ENCODE peak calls at places on chromosomes 5 and 9, in eight cellular contexts. W is A549; V is substantia nigra; M is uterus; D is spleen; G is H1; P is CD8-positive, alpha-beta T cell; K is mammary epithelial cell. X is an unnamed sample.

GRCh38 chr9:126842977-126843799 is 17.3 kb upstream of the ZBTB34 start:
- DNase-seq in V (peak), K (peak), D (no peak), P (no peak), W (no peak), G (no peak), M (no peak), X (no peak)

GRCh38 chr5:76852716-76853115 is 2.9 kb downstream of the S100Z start:
- DNase-seq in W (no peak), P (no peak), K (no peak), V (no peak), D (no peak), M (no peak), G (no peak), X (no peak)

GRCh38 chr5:166302189-166302588 is 1989.3 kb upstream of the WWC1 start:
- DNase-seq in D (no peak), G (no peak), M (no peak), V (no peak), K (no peak), P (no peak), W (no peak), X (peak)

GRCh38 chr9:130837644-130838043 is 2.6 kb downstream of the ABL1 start:
- DNase-seq in W (no peak), V (no peak), D (no peak), M (no peak), G (no peak), K (no peak), P (no peak), X (no peak)

GRCh38 chr9:20684865-20685696 is 1.0 kb downstream of the FOCAD start:
- DNase-seq in D (no peak), V (no peak), M (no peak), G (no peak), W (peak), K (peak), P (no peak), X (no peak)

GRCh38 chr9:27386759-27387158 is 89.8 kb upstream of the EQTN start:
- DNase-seq in K (peak), G (no peak), P (no peak), W (no peak), M (no peak), V (no peak), D (no peak), X (no peak)

GRCh38 chr9:94026816-94027215 is 57.4 kb upstream of the PTPDC1 start:
- DNase-seq in V (no peak), K (no peak), G (no peak), M (no peak), D (no peak), P (no peak), W (no peak), X (no peak)

GRCh38 chr5:83102581-83102980 is 25.2 kb downstream of the XRCC4 start:
- DNase-seq in D (no peak), M (no peak), P (no peak), G (no peak), W (no peak), V (no peak), K (no peak), X (peak)

GRCh38 chr9:852539-852938 is 11.0 kb downstream of the DMRT1 start:
- DNase-seq in G (no peak), K (no peak), W (no peak), V (no peak), P (no peak), D (no peak), M (no peak), X (no peak)

GRCh38 chr5:168047043-168047668 is 244.3 kb upstream of the WWC1 start:
- DNase-seq in V (peak), W (peak), P (no peak), D (no peak), M (no peak), G (peak), K (peak), X (peak)

GRCh38 chr9:115170674-115171073 is 52.7 kb upstream of the TNC start:
- DNase-seq in K (peak), V (no peak), G (no peak), D (no peak), W (no peak), P (no peak), M (no peak), X (no peak)

GRCh38 chr5:1506242-1507015 is 17.3 kb downstream of the LPCAT1 start:
- DNase-seq in W (no peak), V (no peak), G (no peak), P (no peak), D (peak), M (no peak), K (no peak), X (no peak)

GRCh38 chr9:88390371-88390990 is 2.2 kb downstream of the SPIN1 start:
- DNase-seq in G (no peak), W (no peak), M (no peak), P (no peak), V (no peak), K (no peak), D (no peak), X (no peak)

GRCh38 chr5:139688088-139688702 is 40.0 kb downstream of the CXXC5 start:
- DNase-seq in D (no peak), G (no peak), M (no peak), V (no peak), W (no peak), K (no peak), P (no peak), X (no peak)

GRCh38 chr9:30775236-30775635 is 1609.2 kb upstream of the ACO1 start:
- DNase-seq in V (no peak), M (no peak), K (peak), D (no peak), P (no peak), W (no peak), G (no peak), X (no peak)

GRCh38 chr5:67581203-67581602 is 384.6 kb upstream of the CD180 start:
- DNase-seq in K (peak), V (no peak), G (no peak), P (no peak), W (no peak), D (no peak), M (no peak), X (no peak)

GRCh38 chr5:172700686-172701324 is 59.7 kb downstream of the NEURL1B start:
- DNase-seq in D (peak), G (no peak), M (no peak), W (no peak), K (no peak), P (no peak), V (no peak), X (no peak)

GRCh38 chr5:79689541-79690466 is at the start of gene CMYA5:
- DNase-seq in W (no peak), M (peak), V (no peak), P (no peak), G (no peak), K (peak), D (no peak), X (no peak)

GRCh38 chr9:90698874-90699440 is 56.3 kb upstream of the DIRAS2 start:
- DNase-seq in G (no peak), D (no peak), W (no peak), M (no peak), K (no peak), P (no peak), V (no peak), X (no peak)

GRCh38 chr5:139210585-139210984 is 12.4 kb upstream of the SIL1 start:
- DNase-seq in W (no peak), D (peak), P (no peak), K (no peak), G (no peak), V (no peak), M (no peak), X (no peak)

GRCh38 chr5:147949711-147950573 is 43.6 kb upstream of the C5orf46 start:
- DNase-seq in V (no peak), G (no peak), D (no peak), K (peak), P (no peak), M (no peak), W (peak), X (peak)

GRCh38 chr9:77449177-77450092 is 198.7 kb downstream of the GNA14 start:
- DNase-seq in M (no peak), G (no peak), D (no peak), K (peak), W (no peak), V (no peak), P (no peak), X (no peak)
- H3K27ac ChIP-seq in M (no peak), G (no peak), D (no peak), K (no peak), W (no peak), V (no peak), P (no peak), X (no peak)

GRCh38 chr5:88837222-88837621 is 45.8 kb downstream of the MEF2C start:
- DNase-seq in G (no peak), V (no peak), P (no peak), K (no peak), W (no peak), D (no peak), M (no peak), X (no peak)
- H3K27ac ChIP-seq in G (no peak), V (no peak), P (no peak), K (no peak), W (no peak), D (peak), M (peak), X (no peak)

GRCh38 chr5:143505934-143506333 is 102.4 kb upstream of the NR3C1 start:
- DNase-seq in M (no peak), P (no peak), G (no peak), D (no peak), W (no peak), V (no peak), K (no peak), X (no peak)
- H3K27ac ChIP-seq in M (no peak), P (no peak), G (no peak), D (no peak), W (peak), V (no peak), K (no peak), X (no peak)

GRCh38 chr5:56534102-56534501 is 281.2 kb upstream of the MAP3K1 start:
- DNase-seq in V (no peak), W (peak), K (peak), P (no peak), G (no peak), M (no peak), D (no peak), X (no peak)
- H3K27ac ChIP-seq in V (no peak), W (peak), K (peak), P (no peak), G (no peak), M (no peak), D (no peak), X (no peak)

GRCh38 chr9:78013924-78014323 is 17.7 kb downstream of the GNAQ start:
- DNase-seq in K (no peak), M (no peak), G (no peak), W (no peak), P (no peak), D (no peak), V (no peak), X (no peak)
- H3K27ac ChIP-seq in K (no peak), M (no peak), G (no peak), W (no peak), P (no peak), D (no peak), V (no peak), X (no peak)

GRCh38 chr5:32990593-32991415 is 279.7 kb downstream of the NPR3 start:
- DNase-seq in W (no peak), D (no peak), V (no peak), K (peak), G (no peak), M (no peak), P (no peak), X (no peak)

GRCh38 chr5:32991416-32991805 is 280.3 kb downstream of the NPR3 start:
- DNase-seq in V (no peak), P (no peak), D (no peak), K (peak), W (no peak), M (no peak), G (no peak), X (no peak)

GRCh38 chr5:32996336-32996735 is 285.2 kb downstream of the NPR3 start:
- DNase-seq in P (no peak), V (no peak), D (no peak), W (no peak), M (no peak), G (no peak), K (no peak), X (no peak)
- H3K27ac ChIP-seq in P (no peak), V (no peak), D (no peak), W (no peak), M (no peak), G (no peak), K (no peak), X (no peak)

GRCh38 chr9:21796768-21797167 is 5.7 kb upstream of the MTAP start:
- DNase-seq in K (peak), M (no peak), G (no peak), V (no peak), W (no peak), P (no peak), D (no peak), X (no peak)
- H3K27ac ChIP-seq in K (no peak), M (no peak), G (no peak), V (no peak), W (peak), P (no peak), D (no peak), X (no peak)

GRCh38 chr9:136010615-136011341 is 49.6 kb upstream of the UBAC1 start:
- DNase-seq in W (no peak), P (no peak), M (no peak), G (no peak), D (peak), K (no peak), V (no peak), X (no peak)
- H3K27ac ChIP-seq in W (no peak), P (no peak), M (peak), G (no peak), D (peak), K (no peak), V (no peak), X (no peak)

GRCh38 chr5:163731256-163731655 is 225.8 kb downstream of the MAT2B start:
- DNase-seq in W (no peak), M (no peak), D (no peak), K (no peak), G (no peak), V (no peak), P (no peak), X (no peak)
- H3K27ac ChIP-seq in W (no peak), M (no peak), D (no peak), K (no peak), G (no peak), V (no peak), P (no peak), X (no peak)